ENCODE peak calls at places on chromosomes 11 and 22, in five cellular contexts. B is H9, C is mesenchymal stem cell, G is trophoblast cell, M is H1. V is an unnamed sample.
A peak's percentile ranks its signal among the peaks of the same experiment; 100 is the strongest.

GRCh38 chr11:9575531-9576240 is 2.2 kb downstream of the WEE1 start:
- DNase-seq in B (no peak), G (no peak), M (no peak), C (peak; percentile 51), V (no peak)

GRCh38 chr22:42431401-42432019 is 693 bp downstream of the NFAM1 start:
- DNase-seq in B (no peak), M (no peak), C (no peak), G (no peak), V (no peak)

GRCh38 chr11:130816516-130816915 is 99.8 kb downstream of the SNX19 start:
- DNase-seq in C (no peak), M (no peak), G (no peak), B (no peak), V (no peak)

GRCh38 chr22:32063701-32064100 is 20.6 kb downstream of the SLC5A1 start:
- DNase-seq in M (no peak), G (no peak), C (no peak), B (no peak), V (no peak)

GRCh38 chr11:119446871-119447663 is 24.1 kb upstream of the THY1 start:
- DNase-seq in G (no peak), B (no peak), M (no peak), C (no peak), V (no peak)

GRCh38 chr11:36376315-36376887 is 80.3 kb downstream of the PRR5L start:
- DNase-seq in G (no peak), C (peak; percentile 43), B (peak; percentile 58), M (no peak), V (peak; percentile 42)

GRCh38 chr22:45134313-45134712 is 29.4 kb upstream of the NUP50 start:
- DNase-seq in G (no peak), M (no peak), C (no peak), B (no peak), V (no peak)

GRCh38 chr11:65432133-65432650 is 9.6 kb downstream of the NEAT1 start:
- DNase-seq in C (peak; percentile 68), M (no peak), B (no peak), G (no peak), V (no peak)

GRCh38 chr22:26436903-26437515 is 7.9 kb downstream of the ASPHD2 start:
- DNase-seq in M (no peak), C (no peak), B (no peak), G (no peak), V (no peak)

GRCh38 chr11:106344392-106344791 is 266.9 kb downstream of the AASDHPPT start:
- DNase-seq in C (no peak), G (no peak), M (no peak), B (no peak), V (no peak)

GRCh38 chr11:118067006-118067405 is 9.9 kb upstream of the TMPRSS4 start:
- DNase-seq in M (no peak), B (no peak), C (no peak), G (no peak), V (no peak)

GRCh38 chr11:3163241-3163981 is 1.7 kb downstream of the OSBPL5 start:
- DNase-seq in G (peak; percentile 58), C (no peak), M (no peak), B (no peak), V (no peak)

GRCh38 chr11:48006301-48006992 is 26.1 kb downstream of the PTPRJ start:
- DNase-seq in C (peak; percentile 45), G (no peak), M (no peak), B (no peak), V (no peak)

GRCh38 chr11:121814962-121815361 is 301.1 kb downstream of the BLID start:
- DNase-seq in B (no peak), C (no peak), M (no peak), G (no peak), V (no peak)

GRCh38 chr11:68550485-68550817 is 89.9 kb downstream of the PPP6R3 start:
- DNase-seq in C (no peak), G (no peak), B (no peak), M (no peak), V (no peak)

GRCh38 chr11:132078677-132079076 is 708.3 kb downstream of the NTM start:
- DNase-seq in B (no peak), C (no peak), M (no peak), G (no peak), V (no peak)

GRCh38 chr11:44445500-44446340 is 119.7 kb upstream of the CD82 start:
- DNase-seq in G (no peak), C (no peak), M (no peak), B (peak; percentile 80), V (no peak)
- H2BK12ac ChIP-seq in G (no peak overlapping the region), C (no peak overlapping the region), M (peak overlapping the region; percentile 76), B (no peak overlapping the region), V (no peak overlapping the region)

GRCh38 chr22:39173050-39173706 is 20.7 kb upstream of the CBX7 start:
- DNase-seq in C (no peak), M (no peak), B (no peak), G (no peak), V (no peak)
- H3K4me1 ChIP-seq in C (peaks cover 62% of the 10 kb centered on the region), M (peaks cover 60% of the 10 kb centered on the region), B (peaks cover 16% of the 10 kb centered on the region), G (peaks cover 49% of the 10 kb centered on the region), V (peaks cover 54% of the 10 kb centered on the region)

GRCh38 chr11:70105369-70105754 is 27.2 kb downstream of the ANO1 start:
- DNase-seq in B (no peak), M (no peak), C (no peak), G (no peak), V (no peak)
- H2BK12ac ChIP-seq in B (no peak overlapping the region), M (no peak overlapping the region), C (no peak overlapping the region), G (no peak overlapping the region), V (no peak overlapping the region)

DNA sequence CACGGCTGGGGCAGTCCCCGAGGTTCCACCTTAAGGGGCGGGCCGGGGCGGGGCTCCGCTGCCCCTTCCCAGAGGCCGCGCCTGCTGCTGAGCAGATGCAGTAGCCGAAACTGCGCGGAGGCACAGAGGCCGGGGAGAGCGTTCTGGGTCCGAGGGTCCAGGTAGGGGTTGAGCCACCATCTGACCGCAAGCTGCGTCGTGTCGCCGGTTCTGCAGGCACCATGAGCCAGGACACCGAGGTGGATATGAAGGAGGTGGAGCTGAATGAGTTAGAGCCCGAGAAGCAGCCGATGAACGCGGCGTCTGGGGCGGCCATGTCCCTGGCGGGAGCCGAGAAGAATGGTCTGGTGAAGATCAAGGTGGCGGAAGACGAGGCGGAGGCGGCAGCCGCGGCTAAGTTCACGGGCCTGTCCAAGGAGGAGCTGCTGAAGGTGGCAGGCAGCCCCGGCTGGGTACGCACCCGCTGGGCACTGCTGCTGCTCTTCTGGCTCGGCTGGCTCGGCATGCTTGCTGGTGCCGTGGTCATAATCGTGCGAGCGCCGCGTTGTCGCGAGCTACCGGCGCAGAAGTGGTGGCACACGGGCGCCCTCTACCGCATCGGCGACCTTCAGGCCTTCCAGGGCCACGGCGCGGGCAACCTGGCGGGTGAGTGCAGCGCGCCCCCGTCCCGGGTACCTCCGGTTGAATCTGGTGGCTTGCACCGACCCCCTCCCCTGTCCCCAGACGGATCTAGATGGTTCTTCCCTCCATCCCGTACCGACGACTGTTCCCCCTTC is at the start of gene SLC3A2:
- DNase-seq in M (peak; percentile 88), G (peak; percentile 91), C (peak; percentile 88), B (peak; percentile 92), V (peak; percentile 86)
- H3K4me1 ChIP-seq in M (peaks cover 30% of the 10 kb centered on the region), G (peaks cover 25% of the 10 kb centered on the region), C (peaks cover 17% of the 10 kb centered on the region), B (no peaks in the 10 kb centered on the region), V (peaks cover 16% of the 10 kb centered on the region)